ENCODE peak calls at places on chromosomes 11 and 22, in six cellular contexts. T is H9, G is H1, O is IMR-90, M is neuronal stem cell, U is trophoblast cell. I is an unnamed sample.

GRCh38 chr11:121293276-121293569 is 652 bp downstream of the SC5D start:
- DNase-seq in U (no peak), M (no peak), O (peak; percentile 31), G (no peak), T (no peak), I (peak; percentile 66)

GRCh38 chr11:117875397-117876048 is 935 bp downstream of the FXYD6 start:
- DNase-seq in G (peak; percentile 59), O (no peak), T (no peak), M (no peak), U (no peak), I (peak; percentile 29)

GRCh38 chr11:36352919-36353318 is 56.8 kb downstream of the PRR5L start:
- DNase-seq in U (no peak), M (no peak), G (no peak), T (no peak), O (no peak), I (no peak)

GRCh38 chr22:45096256-45096907 is 67.3 kb upstream of the NUP50 start:
- DNase-seq in G (peak; percentile 81), O (peak; percentile 58), T (peak; percentile 76), M (peak; percentile 50), U (peak; percentile 83), I (peak; percentile 69)

GRCh38 chr11:11446562-11446961 is 93.5 kb upstream of the CSNK2A3 start:
- DNase-seq in G (no peak), O (no peak), T (no peak), U (no peak), M (no peak), I (no peak)

GRCh38 chr11:1863352-1864215 is 10.7 kb downstream of the LSP1 start:
- DNase-seq in G (no peak), M (peak; percentile 58), T (peak; percentile 51), U (peak; percentile 89), O (peak; percentile 86), I (peak; percentile 92)

GRCh38 chr11:104916442-104916841 is 18.2 kb upstream of the CASP12 start:
- DNase-seq in M (no peak), G (no peak), T (no peak), U (no peak), O (peak; percentile 56), I (peak; percentile 16)

GRCh38 chr11:44570411-44571155 is 5.1 kb downstream of the CD82 start:
- DNase-seq in O (no peak), T (no peak), M (no peak), U (no peak), G (no peak), I (peak; percentile 68)

GRCh38 chr22:46902436-46902835 is 140.0 kb downstream of the TBC1D22A start:
- DNase-seq in U (peak; percentile 14), M (no peak), G (no peak), O (no peak), T (no peak), I (no peak)

GRCh38 chr11:57230316-57230715 is 6.7 kb downstream of the APLNR start:
- DNase-seq in M (no peak), T (no peak), U (no peak), O (no peak), G (no peak), I (no peak)
- H2BK5ac ChIP-seq in M (no peak overlapping the region), T (no peak overlapping the region), U (no peak overlapping the region), O (no peak overlapping the region), G (no peak overlapping the region), I (no peak overlapping the region)

GRCh38 chr11:57545883-57546282 is 8.5 kb downstream of the SMTNL1 start:
- DNase-seq in U (no peak), M (no peak), T (no peak), O (no peak), G (no peak), I (no peak)
- H3K14ac ChIP-seq in U (no peak overlapping the region), M (no peak overlapping the region), T (no peak overlapping the region), O (no peak overlapping the region), G (no peak overlapping the region), I (no peak overlapping the region)

GRCh38 chr11:27281276-27281675 is 81.7 kb downstream of the CCDC34 start:
- DNase-seq in U (no peak), M (no peak), T (no peak), G (no peak), O (no peak), I (no peak)
- H2BK5ac ChIP-seq in U (no peak overlapping the region), M (no peak overlapping the region), T (no peak overlapping the region), G (no peak overlapping the region), O (no peak overlapping the region), I (peak overlapping the region; percentile 76)

GRCh38 chr11:72430743-72431570 is 3.4 kb downstream of the CLPB start:
- DNase-seq in M (no peak), T (peak; percentile 59), U (peak; percentile 76), O (peak; percentile 59), G (no peak), I (peak; percentile 66)
- H3K14ac ChIP-seq in M (no peak overlapping the region), T (no peak overlapping the region), U (no peak overlapping the region), O (no peak overlapping the region), G (no peak overlapping the region), I (no peak overlapping the region)

DNA sequence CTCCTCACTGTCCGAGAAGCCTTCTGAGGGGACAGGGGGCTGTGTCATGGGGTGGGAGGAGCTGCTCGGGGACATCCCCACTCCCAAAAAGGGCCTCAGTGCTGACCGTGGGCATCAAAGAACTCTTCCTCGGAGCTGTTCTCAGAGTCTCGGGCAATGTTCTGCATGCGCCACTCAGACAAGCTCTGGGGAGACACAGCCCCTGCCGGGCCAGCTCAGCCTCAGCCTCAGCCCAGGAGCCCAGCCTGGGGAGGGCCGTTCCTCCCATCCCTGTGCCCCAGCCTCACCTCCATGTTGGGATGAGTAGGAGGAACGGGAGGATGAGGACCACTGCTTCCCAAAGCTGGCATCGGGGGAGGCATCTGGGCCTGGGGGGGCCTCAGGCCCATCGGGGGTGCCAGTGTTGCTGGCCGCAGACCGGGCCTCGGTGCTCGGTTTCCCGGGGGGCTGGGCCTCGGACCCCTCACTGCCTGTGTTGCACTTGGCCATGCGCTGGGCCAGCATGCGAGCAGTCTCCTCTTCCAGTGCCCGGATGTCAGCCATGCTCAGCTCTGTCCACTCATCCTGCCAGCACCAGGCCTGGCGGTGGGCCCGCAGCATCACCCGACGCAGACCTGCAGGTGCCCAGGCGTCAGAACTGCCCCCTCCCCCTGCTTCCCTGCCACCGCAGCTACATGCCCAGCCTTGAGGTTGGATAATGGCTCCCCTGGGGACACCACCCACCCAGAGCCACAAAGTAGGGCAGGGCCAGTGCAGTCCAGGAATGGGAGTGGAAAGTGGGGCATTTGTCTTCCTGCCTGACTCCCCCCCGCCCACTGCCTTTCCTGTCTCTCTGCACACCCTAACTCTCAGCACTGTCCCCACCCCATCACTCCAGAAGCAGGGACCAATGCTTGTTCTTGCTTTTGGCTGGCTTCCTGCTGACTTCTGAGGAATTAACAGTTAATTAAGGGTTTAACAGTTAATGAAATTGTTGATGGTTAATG is 5.1 kb downstream of the PITPNM1 start:
- DNase-seq in M (no peak), G (peak; percentile 32), U (no peak), O (no peak), T (no peak), I (no peak)
- H2BK5ac ChIP-seq in M (no peak overlapping the region), G (no peak overlapping the region), U (no peak overlapping the region), O (no peak overlapping the region), T (no peak overlapping the region), I (no peak overlapping the region)